ENCODE peak calls at places on chromosomes 7 and 10, in six cellular contexts. K is CD8-positive, alpha-beta T cell; H is PC-9; N is HCT116; J is SJSA1; X is WERI-Rb-1. W is an unnamed sample.

GRCh38 chr7:143499246-143499645 is 21.6 kb downstream of the TAS2R41 start:
- DNase-seq in J (no peak), H (no peak), K (no peak), N (no peak), X (no peak), W (no peak)

GRCh38 chr10:114042895-114043531 is 653 bp upstream of the ADRB1 start:
- DNase-seq in J (peak; percentile 59), N (peak; percentile 15), H (peak; percentile 26), X (peak; percentile 63), K (no peak), W (peak; percentile 58)

GRCh38 chr7:36217211-36217960 is 64.3 kb downstream of the EEPD1 start:
- DNase-seq in J (no peak), H (no peak), N (no peak), K (no peak), X (no peak), W (no peak)

GRCh38 chr7:109282726-109283125 is 713.1 kb downstream of the DNAJB9 start:
- DNase-seq in X (no peak), K (no peak), H (no peak), N (no peak), J (no peak), W (no peak)

GRCh38 chr7:20784311-20785210 is 2.1 kb downstream of the SP8 start:
- DNase-seq in X (peak; percentile 46), K (no peak), N (no peak), H (no peak), J (no peak), W (peak; percentile 80)

GRCh38 chr10:75202321-75203096 is 8.1 kb upstream of the VDAC2 start:
- DNase-seq in H (no peak), J (no peak), X (no peak), K (no peak), N (no peak), W (peak; percentile 26)

GRCh38 chr10:87585565-87586514 is 73.8 kb upstream of the PAPSS2 start:
- DNase-seq in J (no peak), K (no peak), N (peak; percentile 70), H (peak; percentile 25), X (no peak), W (peak; percentile 52)

GRCh38 chr7:106629521-106629920 is 31.4 kb downstream of the CCDC71L start:
- DNase-seq in J (no peak), X (no peak), H (no peak), N (no peak), K (no peak), W (no peak)

GRCh38 chr10:130728531-130729215 is 582.8 kb downstream of the TCERG1L start:
- DNase-seq in N (no peak), J (no peak), H (no peak), X (no peak), K (no peak), W (no peak)

GRCh38 chr7:99824091-99824490 is 3.7 kb upstream of the CYP3A43 start:
- DNase-seq in J (no peak), X (no peak), H (no peak), K (no peak), N (no peak), W (no peak)

GRCh38 chr10:94206176-94206575 is 156.6 kb downstream of the NOC3L start:
- DNase-seq in N (no peak), X (no peak), K (no peak), H (no peak), J (no peak), W (no peak)

GRCh38 chr7:51288896-51289607 is 27.6 kb downstream of the COBL start:
- DNase-seq in K (no peak), N (no peak), J (no peak), H (peak; percentile 52), X (peak; percentile 80), W (no peak)

GRCh38 chr10:103480521-103480920 is 1.5 kb upstream of the CALHM3 start:
- DNase-seq in N (no peak), J (no peak), H (peak; percentile 34), X (no peak), K (no peak), W (no peak)

GRCh38 chr10:111990734-111991133 is 192.8 kb downstream of the GPAM start:
- DNase-seq in X (peak; percentile 24), J (no peak), N (no peak), K (no peak), H (no peak), W (peak; percentile 7)

GRCh38 chr7:138089080-138089901 is 13.0 kb downstream of the AKR1D1 start:
- DNase-seq in N (no peak), J (no peak), K (no peak), X (no peak), H (no peak), W (no peak)

GRCh38 chr10:68105820-68106219 is 3.5 kb upstream of the MYPN start:
- DNase-seq in N (no peak), H (no peak), K (no peak), J (no peak), X (peak; percentile 30), W (no peak)

GRCh38 chr10:13701157-13701919 is 114.6 kb downstream of the PRPF18 start:
- DNase-seq in X (no peak), H (no peak), N (no peak), J (no peak), K (no peak), W (no peak)

GRCh38 chr10:13704969-13705368 is 118.2 kb downstream of the PRPF18 start:
- DNase-seq in X (no peak), K (no peak), H (no peak), J (no peak), N (no peak), W (no peak)

GRCh38 chr10:13705526-13706169 is 118.9 kb downstream of the PRPF18 start:
- DNase-seq in X (no peak), H (no peak), N (no peak), J (no peak), K (no peak), W (peak; percentile 71)

GRCh38 chr10:13703997-13704536 is 117.3 kb downstream of the PRPF18 start:
- DNase-seq in X (no peak), N (no peak), J (no peak), H (no peak), K (no peak), W (no peak)

GRCh38 chr10:13703101-13703818 is 116.5 kb downstream of the PRPF18 start:
- DNase-seq in X (no peak), H (no peak), N (no peak), K (no peak), J (no peak), W (no peak)
- H3K4me3 ChIP-seq in X (no peak overlapping the region), H (no peak overlapping the region), N (no peak overlapping the region), K (no peak overlapping the region), J (no peak overlapping the region), W (no peak overlapping the region)

GRCh38 chr10:102311025-102311420 is 65.7 kb downstream of the GBF1 start:
- DNase-seq in K (no peak), X (no peak), H (no peak), J (no peak), N (no peak), W (no peak)

GRCh38 chr10:102309916-102310315 is 64.6 kb downstream of the GBF1 start:
- DNase-seq in J (no peak), X (no peak), H (no peak), N (no peak), K (no peak), W (no peak)

GRCh38 chr10:102312683-102313082 is 67.4 kb downstream of the GBF1 start:
- DNase-seq in H (no peak), J (no peak), K (no peak), X (no peak), N (no peak), W (no peak)

GRCh38 chr10:102309236-102309635 is 63.9 kb downstream of the GBF1 start:
- DNase-seq in J (no peak), X (no peak), K (no peak), H (no peak), N (no peak), W (no peak)

GRCh38 chr10:102310356-102311024 is 65.2 kb downstream of the GBF1 start:
- DNase-seq in N (peak; percentile 61), J (peak; percentile 76), K (no peak), H (peak; percentile 43), X (no peak), W (no peak)
- H3K4me3 ChIP-seq in N (no peak overlapping the region), J (no peak overlapping the region), K (no peak overlapping the region), H (no peak overlapping the region), X (no peak overlapping the region), W (no peak overlapping the region)

GRCh38 chr7:5637415-5637814 is 144.0 kb downstream of the RNF216 start:
- DNase-seq in J (no peak), X (no peak), K (no peak), N (no peak), H (no peak), W (no peak)

GRCh38 chr7:5636446-5636835 is 145.0 kb downstream of the RNF216 start:
- DNase-seq in K (no peak), N (no peak), H (no peak), X (no peak), J (no peak), W (no peak)

GRCh38 chr7:5634107-5634950 is 147.1 kb downstream of the RNF216 start:
- DNase-seq in N (no peak), K (no peak), H (no peak), J (peak; percentile 69), X (peak; percentile 97), W (no peak)

GRCh38 chr7:5636914-5637313 is 144.5 kb downstream of the RNF216 start:
- DNase-seq in N (no peak), J (peak; percentile 89), K (no peak), X (no peak), H (peak; percentile 82), W (no peak)

DNA sequence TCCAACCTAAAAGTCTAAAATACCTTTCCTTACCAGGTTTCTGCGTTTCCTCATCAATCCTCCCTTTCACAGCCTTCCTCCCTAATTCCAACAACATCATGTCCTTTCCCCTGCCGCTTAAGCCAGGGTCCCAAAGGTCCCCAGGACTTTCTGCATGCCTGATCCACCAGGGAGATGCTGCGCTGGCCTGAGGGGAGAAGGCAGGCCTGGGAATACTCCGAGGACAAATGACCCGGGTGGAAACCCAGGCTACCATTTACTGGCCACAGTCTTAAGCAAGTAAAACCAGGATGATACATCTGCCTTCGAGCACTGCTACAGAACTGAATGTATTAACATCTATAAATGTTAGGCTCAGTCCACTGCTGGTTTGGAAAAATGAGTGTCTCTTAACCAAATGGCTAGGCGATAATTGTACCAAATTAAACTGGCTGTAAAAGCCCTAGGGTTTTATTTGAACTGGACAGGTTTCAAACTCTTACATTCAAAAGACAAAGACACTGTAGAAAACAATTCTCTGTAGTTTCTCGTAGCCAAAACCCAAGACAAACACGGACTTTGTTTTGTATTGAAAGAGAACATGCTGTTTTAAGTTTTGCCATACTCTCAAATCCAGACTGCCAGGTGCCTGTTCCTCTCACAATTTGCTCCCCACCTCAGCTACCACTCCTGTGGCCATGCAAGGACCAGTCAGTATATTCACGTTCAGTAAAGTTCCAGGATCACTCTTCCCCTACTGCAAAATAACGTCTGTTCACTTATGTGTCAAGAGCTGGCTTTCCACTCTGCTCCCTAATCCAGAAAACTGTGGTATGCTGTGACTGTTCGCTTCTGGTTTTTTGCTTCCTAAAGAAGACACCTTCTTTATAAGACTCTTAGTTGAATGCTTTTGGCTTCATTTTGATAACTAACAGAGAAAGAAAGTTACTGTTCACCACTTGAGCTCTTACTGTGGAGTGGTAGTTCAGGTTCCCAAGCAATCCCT is 145.7 kb downstream of the RNF216 start:
- DNase-seq in N (no peak), J (no peak), K (no peak), H (no peak), X (no peak), W (no peak)
- H3K4me3 ChIP-seq in N (no peak overlapping the region), J (no peak overlapping the region), K (no peak overlapping the region), H (no peak overlapping the region), X (no peak overlapping the region), W (no peak overlapping the region)

DNA sequence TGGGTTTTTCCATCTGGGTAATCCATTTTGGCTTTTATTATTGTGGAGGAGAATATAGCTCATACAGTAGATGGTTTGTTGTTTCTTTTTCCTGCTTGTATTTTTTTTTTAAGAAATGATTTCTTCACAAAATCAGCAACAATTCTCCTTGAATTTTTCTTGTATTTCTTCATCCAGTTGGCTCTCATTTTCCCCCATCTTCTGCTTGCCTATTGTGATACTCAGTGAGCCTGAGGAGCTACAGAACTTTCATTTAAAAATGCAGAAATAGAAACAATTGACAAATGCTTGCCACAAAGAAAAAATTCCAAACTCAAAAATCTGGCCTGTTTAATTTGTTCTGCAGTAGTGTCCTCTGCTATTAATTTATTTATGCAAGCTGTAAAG is 90.4 kb upstream of the OIT3 start:
- DNase-seq in N (no peak), H (no peak), J (no peak), X (no peak), K (no peak), W (no peak)
- H3K4me3 ChIP-seq in N (no peak overlapping the region), H (no peak overlapping the region), J (no peak overlapping the region), X (no peak overlapping the region), K (no peak overlapping the region), W (no peak overlapping the region)

W was measured in Caco-2.